ENCODE peak calls at places on chromosomes 2 and 18, in four cellular contexts. One of them, this sample, is unnamed.

GRCh38 chr2:56331810-56332209 is 148.0 kb downstream of the CCDC85A start:
- DNase-seq in GM06990: no peak
- DNase-seq in endothelial cell: no peak
- DNase-seq in WTC11: no peak
- DNase-seq in this sample: no peak

GRCh38 chr2:230090978-230091377 is 22.3 kb upstream of the SLC16A14 start:
- DNase-seq in WTC11: no peak
- DNase-seq in GM06990: no peak
- DNase-seq in endothelial cell: no peak
- DNase-seq in this sample: no peak

GRCh38 chr2:48129256-48129950 is 223.1 kb upstream of the FBXO11 start:
- DNase-seq in WTC11: no peak
- DNase-seq in endothelial cell: no peak
- DNase-seq in GM06990: no peak
- DNase-seq in this sample: no peak

GRCh38 chr2:213015387-213016165 is 135.8 kb downstream of the IKZF2 start:
- DNase-seq in GM06990: peak; percentile 82
- DNase-seq in endothelial cell: no peak
- DNase-seq in WTC11: no peak
- DNase-seq in this sample: no peak

GRCh38 chr2:72780483-72780882 is 45.4 kb downstream of the EXOC6B start:
- DNase-seq in WTC11: no peak
- DNase-seq in GM06990: no peak
- DNase-seq in endothelial cell: no peak
- DNase-seq in this sample: no peak

GRCh38 chr18:8516391-8517250 is 92.6 kb upstream of the RAB12 start:
- DNase-seq in WTC11: no peak
- DNase-seq in endothelial cell: no peak
- DNase-seq in GM06990: no peak
- DNase-seq in this sample: no peak

GRCh38 chr2:230908595-230909191 is 16.3 kb downstream of the GPR55 start:
- DNase-seq in endothelial cell: no peak
- DNase-seq in GM06990: no peak
- DNase-seq in WTC11: no peak
- DNase-seq in this sample: peak; percentile 58

GRCh38 chr2:60998628-60999545 is 18.6 kb upstream of the PEX13 start:
- DNase-seq in GM06990: no peak
- DNase-seq in WTC11: no peak
- DNase-seq in endothelial cell: no peak
- DNase-seq in this sample: peak; percentile 61

GRCh38 chr2:171813126-171813525 is 80.9 kb downstream of the SLC25A12 start:
- DNase-seq in GM06990: no peak
- DNase-seq in WTC11: no peak
- DNase-seq in endothelial cell: no peak
- DNase-seq in this sample: no peak

GRCh38 chr2:113757059-113757657 is 716 bp upstream of the SLC35F5 start:
- DNase-seq in endothelial cell: peak; percentile 7
- DNase-seq in WTC11: no peak
- DNase-seq in GM06990: no peak
- DNase-seq in this sample: no peak

GRCh38 chr2:204825054-204825453 is 279.8 kb downstream of the PARD3B start:
- DNase-seq in WTC11: no peak
- DNase-seq in GM06990: no peak
- DNase-seq in endothelial cell: no peak
- DNase-seq in this sample: no peak

GRCh38 chr18:77061946-77062517 is 70.6 kb downstream of the MBP start:
- DNase-seq in WTC11: no peak
- DNase-seq in GM06990: no peak
- DNase-seq in endothelial cell: no peak
- DNase-seq in this sample: no peak

DNA sequence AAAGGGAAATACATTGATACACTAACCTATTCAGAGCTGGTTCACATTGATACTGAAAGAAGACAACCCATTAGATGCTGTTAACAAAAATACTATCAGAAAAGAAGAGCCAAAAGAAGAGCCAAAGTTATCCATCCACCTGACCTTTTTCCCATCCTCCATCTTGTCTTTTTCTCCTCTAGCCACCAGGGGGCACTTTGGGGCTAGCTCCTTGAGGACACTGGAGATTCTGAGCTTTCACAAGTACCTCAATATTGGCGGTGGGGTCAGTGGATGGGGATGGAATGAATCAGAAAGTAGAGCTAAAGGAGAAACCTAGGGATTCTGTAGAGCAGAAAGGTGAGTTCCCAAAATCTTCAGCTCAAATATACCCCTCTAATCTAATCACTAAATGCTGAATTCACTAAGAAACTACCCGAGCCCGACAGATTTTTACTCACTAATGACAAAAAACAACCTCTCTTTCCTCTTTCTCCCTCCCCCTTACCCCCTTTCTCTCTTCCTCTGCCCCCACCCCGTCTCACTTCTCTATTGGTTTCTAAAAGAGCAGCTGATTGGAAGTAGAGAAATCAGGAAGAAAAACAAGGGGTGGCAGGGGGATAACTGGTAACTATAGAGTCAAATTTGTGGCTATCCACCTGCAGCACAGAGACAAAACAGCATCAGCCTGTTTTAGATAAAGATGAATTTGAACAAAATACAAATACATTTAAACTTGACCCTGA is 203.3 kb downstream of the TCF4 start:
- DNase-seq in WTC11: peak; percentile 65
- DNase-seq in GM06990: no peak
- DNase-seq in endothelial cell: peak; percentile 64
- DNase-seq in this sample: peak; percentile 28
- TF ChIP-seq CTCF in WTC11: peak; percentile 74
- TF ChIP-seq CTCF in GM06990: peak; percentile 71
- TF ChIP-seq CTCF in endothelial cell: peak; percentile 86
- TF ChIP-seq CTCF in this sample: peak; percentile 28

DNA sequence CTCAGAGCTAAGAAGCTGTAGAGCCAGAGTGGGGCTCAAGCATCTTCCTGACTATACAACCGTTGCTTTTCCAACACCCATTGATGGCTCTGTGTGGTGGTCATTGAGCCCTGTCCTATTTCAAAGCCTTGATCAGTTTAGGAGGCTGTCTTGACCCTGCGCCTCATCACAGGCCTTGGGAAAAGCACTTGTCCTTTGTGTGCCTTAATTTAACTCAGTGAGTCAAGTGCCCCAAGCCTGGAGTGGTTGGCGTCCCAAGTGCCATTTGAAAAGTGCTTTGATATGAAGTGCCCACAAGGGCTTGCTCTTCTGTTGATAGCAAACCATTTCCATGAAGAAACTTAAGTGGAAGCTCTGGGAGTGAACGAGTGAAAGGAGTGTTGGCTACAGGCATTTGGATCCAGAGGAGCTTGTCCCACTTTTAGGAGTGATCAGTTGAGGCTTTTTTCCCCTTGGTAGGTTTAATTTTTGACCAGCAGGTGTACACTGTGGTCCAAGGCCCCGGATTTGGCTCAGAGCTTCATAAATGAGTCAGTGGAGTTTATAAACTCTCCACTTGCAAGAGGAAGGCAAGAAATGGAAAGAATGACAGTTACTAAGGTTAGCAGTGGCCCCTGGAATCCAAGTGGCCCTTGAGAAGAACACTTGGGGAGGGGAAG is 50.3 kb downstream of the ACTR2 start:
- DNase-seq in WTC11: no peak
- DNase-seq in endothelial cell: no peak
- DNase-seq in GM06990: no peak
- DNase-seq in this sample: no peak
- TF ChIP-seq CTCF in WTC11: no peak
- TF ChIP-seq CTCF in endothelial cell: no peak
- TF ChIP-seq CTCF in GM06990: no peak
- TF ChIP-seq CTCF in this sample: no peak

GRCh38 chr2:226620176-226620575 is 179.4 kb downstream of the IRS1 start:
- DNase-seq in GM06990: no peak
- DNase-seq in endothelial cell: no peak
- DNase-seq in WTC11: no peak
- DNase-seq in this sample: no peak

GRCh38 chr2:226619707-226620106 is 179.9 kb downstream of the IRS1 start:
- DNase-seq in endothelial cell: no peak
- DNase-seq in WTC11: no peak
- DNase-seq in GM06990: no peak
- DNase-seq in this sample: no peak

GRCh38 chr2:226618875-226619605 is 180.6 kb downstream of the IRS1 start:
- DNase-seq in GM06990: no peak
- DNase-seq in endothelial cell: no peak
- DNase-seq in WTC11: no peak
- DNase-seq in this sample: no peak

GRCh38 chr2:226623587-226624368 is 175.8 kb downstream of the IRS1 start:
- DNase-seq in endothelial cell: no peak
- DNase-seq in GM06990: no peak
- DNase-seq in WTC11: no peak
- DNase-seq in this sample: no peak

DNA sequence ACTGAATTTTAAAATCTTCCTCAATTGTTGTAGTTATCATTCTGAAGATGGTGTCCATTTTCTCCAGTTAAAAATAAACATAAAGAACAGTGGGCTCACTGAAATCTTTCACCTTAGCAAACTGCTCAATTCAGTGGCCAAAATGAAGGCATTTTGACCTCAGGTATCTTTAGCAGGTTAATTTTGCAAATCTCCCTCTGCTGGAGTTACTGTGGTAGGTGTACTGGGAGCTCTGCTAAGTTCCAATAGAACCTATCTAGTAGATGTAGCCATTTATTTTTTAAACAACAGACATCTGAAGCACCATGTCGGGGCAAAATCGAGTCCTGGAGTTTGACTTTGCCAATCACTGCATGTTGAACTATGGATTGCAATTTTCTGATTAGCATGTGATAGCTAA is 177.1 kb downstream of the IRS1 start:
- DNase-seq in endothelial cell: no peak
- DNase-seq in GM06990: no peak
- DNase-seq in WTC11: no peak
- DNase-seq in this sample: no peak
- TF ChIP-seq CTCF in endothelial cell: peak; percentile 35
- TF ChIP-seq CTCF in GM06990: no peak
- TF ChIP-seq CTCF in WTC11: no peak
- TF ChIP-seq CTCF in this sample: no peak

GRCh38 chr2:238042849-238043584 is 17.8 kb upstream of the SCLY start:
- DNase-seq in WTC11: no peak
- DNase-seq in GM06990: no peak
- DNase-seq in endothelial cell: no peak
- DNase-seq in this sample: no peak
- TF ChIP-seq CTCF in WTC11: no peak
- TF ChIP-seq CTCF in GM06990: no peak
- TF ChIP-seq CTCF in endothelial cell: no peak
- TF ChIP-seq CTCF in this sample: no peak

GRCh38 chr2:74982581-74982980 is 24.1 kb downstream of the POLE4 start:
- DNase-seq in WTC11: no peak
- DNase-seq in endothelial cell: no peak
- DNase-seq in GM06990: no peak
- DNase-seq in this sample: peak; percentile 26

GRCh38 chr2:74975016-74975415 is 16.6 kb downstream of the POLE4 start:
- DNase-seq in WTC11: no peak
- DNase-seq in endothelial cell: no peak
- DNase-seq in GM06990: no peak
- DNase-seq in this sample: no peak

GRCh38 chr2:74984017-74984416 is 25.6 kb downstream of the POLE4 start:
- DNase-seq in WTC11: no peak
- DNase-seq in endothelial cell: no peak
- DNase-seq in GM06990: no peak
- DNase-seq in this sample: no peak

GRCh38 chr2:74983606-74984005 is 25.2 kb downstream of the POLE4 start:
- DNase-seq in endothelial cell: no peak
- DNase-seq in GM06990: no peak
- DNase-seq in WTC11: no peak
- DNase-seq in this sample: no peak

GRCh38 chr2:74979844-74980243 is 21.4 kb downstream of the POLE4 start:
- DNase-seq in WTC11: no peak
- DNase-seq in GM06990: no peak
- DNase-seq in endothelial cell: no peak
- DNase-seq in this sample: no peak
- TF ChIP-seq CTCF in WTC11: no peak
- TF ChIP-seq CTCF in GM06990: no peak
- TF ChIP-seq CTCF in endothelial cell: no peak
- TF ChIP-seq CTCF in this sample: no peak

DNA sequence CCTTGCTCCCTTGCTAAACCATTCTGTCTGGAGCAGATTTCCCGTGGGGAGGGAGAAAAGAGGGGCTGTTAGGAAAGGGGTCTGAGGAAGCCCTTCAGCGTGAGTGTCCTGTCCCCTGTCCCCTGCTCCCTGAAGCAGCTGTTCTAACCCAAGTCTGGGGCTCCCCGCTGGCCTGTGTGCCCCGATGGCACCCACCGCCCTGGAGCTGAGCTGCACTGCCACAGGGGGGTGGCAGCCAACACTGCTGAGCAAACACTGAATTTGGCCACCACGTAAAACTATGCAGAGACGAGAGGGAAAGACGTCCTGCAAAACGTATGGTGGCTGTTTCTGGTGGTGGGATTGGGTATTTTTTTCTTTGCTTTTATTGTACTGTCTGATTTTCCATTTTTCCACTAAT is 17.9 kb downstream of the KCNG2 start:
- DNase-seq in WTC11: no peak
- DNase-seq in GM06990: no peak
- DNase-seq in endothelial cell: no peak
- DNase-seq in this sample: no peak
- TF ChIP-seq CTCF in WTC11: no peak
- TF ChIP-seq CTCF in GM06990: no peak
- TF ChIP-seq CTCF in endothelial cell: no peak
- TF ChIP-seq CTCF in this sample: no peak